ENCODE peak calls at places on chromosomes 3 and 15, in five cellular contexts. One of them, this sample, is unnamed.

GRCh38 chr15:80476036-80476435 is 71.9 kb downstream of the ARNT2 start:
- DNase-seq in non-pigmented ciliary epithelial cell: no peak
- DNase-seq in neural crest cell: no peak
- DNase-seq in HEK293T: no peak
- DNase-seq in ELF-1: no peak
- DNase-seq in this sample: peak

GRCh38 chr3:165451671-165452070 is 255.5 kb upstream of the SLITRK3 start:
- DNase-seq in non-pigmented ciliary epithelial cell: no peak
- DNase-seq in neural crest cell: no peak
- DNase-seq in HEK293T: no peak
- DNase-seq in ELF-1: no peak
- DNase-seq in this sample: no peak

GRCh38 chr15:68666812-68667450 is 88.1 kb downstream of the CORO2B start:
- DNase-seq in non-pigmented ciliary epithelial cell: no peak
- DNase-seq in neural crest cell: no peak
- DNase-seq in HEK293T: no peak
- DNase-seq in ELF-1: no peak
- DNase-seq in this sample: no peak

GRCh38 chr3:40574661-40575060 is 49.9 kb downstream of the ZNF621 start:
- DNase-seq in non-pigmented ciliary epithelial cell: no peak
- DNase-seq in neural crest cell: no peak
- DNase-seq in HEK293T: no peak
- DNase-seq in ELF-1: no peak
- DNase-seq in this sample: peak

GRCh38 chr3:179969525-179969924 is 67.2 kb downstream of the PEX5L start:
- DNase-seq in non-pigmented ciliary epithelial cell: no peak
- DNase-seq in neural crest cell: no peak
- DNase-seq in HEK293T: no peak
- DNase-seq in ELF-1: no peak
- DNase-seq in this sample: no peak

GRCh38 chr3:48125026-48125704 is 63.1 kb downstream of the CDC25A start:
- DNase-seq in non-pigmented ciliary epithelial cell: peak
- DNase-seq in neural crest cell: no peak
- DNase-seq in HEK293T: no peak
- DNase-seq in ELF-1: peak
- DNase-seq in this sample: no peak

GRCh38 chr3:141410408-141410807 is 42.1 kb downstream of the ZBTB38 start:
- DNase-seq in non-pigmented ciliary epithelial cell: no peak
- DNase-seq in neural crest cell: no peak
- DNase-seq in HEK293T: no peak
- DNase-seq in ELF-1: no peak
- DNase-seq in this sample: peak

GRCh38 chr3:123153124-123153523 is 48.6 kb upstream of the SEC22A start:
- DNase-seq in non-pigmented ciliary epithelial cell: no peak
- DNase-seq in neural crest cell: no peak
- DNase-seq in HEK293T: no peak
- DNase-seq in ELF-1: no peak
- DNase-seq in this sample: no peak

GRCh38 chr3:147943265-147943945 is 534.2 kb downstream of the ZIC1 start:
- DNase-seq in non-pigmented ciliary epithelial cell: peak
- DNase-seq in neural crest cell: no peak
- DNase-seq in HEK293T: no peak
- DNase-seq in ELF-1: no peak
- DNase-seq in this sample: peak

GRCh38 chr3:184133840-184134745 is 1.1 kb upstream of the EIF2B5 start:
- DNase-seq in non-pigmented ciliary epithelial cell: no peak
- DNase-seq in neural crest cell: peak
- DNase-seq in HEK293T: peak
- DNase-seq in ELF-1: peak
- DNase-seq in this sample: peak

GRCh38 chr3:34015204-34016142 is 217.0 kb downstream of the PDCD6IP start:
- DNase-seq in non-pigmented ciliary epithelial cell: no peak
- DNase-seq in neural crest cell: peak
- DNase-seq in HEK293T: peak
- DNase-seq in ELF-1: peak
- DNase-seq in this sample: peak

GRCh38 chr3:22474706-22475470 is 723.9 kb upstream of the ZNF385D start:
- DNase-seq in non-pigmented ciliary epithelial cell: peak
- DNase-seq in neural crest cell: no peak
- DNase-seq in HEK293T: no peak
- DNase-seq in ELF-1: no peak
- DNase-seq in this sample: peak

GRCh38 chr15:40358492-40359353 is 704 bp downstream of the DISP2 start:
- DNase-seq in non-pigmented ciliary epithelial cell: no peak
- DNase-seq in neural crest cell: peak
- DNase-seq in HEK293T: no peak
- DNase-seq in ELF-1: no peak
- DNase-seq in this sample: peak

GRCh38 chr3:4416427-4416826 is 50.6 kb downstream of the SUMF1 start:
- DNase-seq in non-pigmented ciliary epithelial cell: no peak
- DNase-seq in neural crest cell: no peak
- DNase-seq in HEK293T: no peak
- DNase-seq in ELF-1: no peak
- DNase-seq in this sample: no peak

GRCh38 chr15:31483053-31483923 is 156.7 kb downstream of the KLF13 start:
- DNase-seq in non-pigmented ciliary epithelial cell: no peak
- DNase-seq in neural crest cell: no peak
- DNase-seq in HEK293T: no peak
- DNase-seq in ELF-1: no peak
- DNase-seq in this sample: no peak

GRCh38 chr3:169146112-169146665 is 517.3 kb downstream of the MECOM start:
- DNase-seq in non-pigmented ciliary epithelial cell: peak
- DNase-seq in neural crest cell: peak
- DNase-seq in HEK293T: peak
- DNase-seq in ELF-1: peak
- DNase-seq in this sample: peak

GRCh38 chr3:10517616-10518015 is 12.2 kb upstream of the ATP2B2 start:
- DNase-seq in non-pigmented ciliary epithelial cell: no peak
- DNase-seq in neural crest cell: no peak
- DNase-seq in HEK293T: no peak
- DNase-seq in ELF-1: no peak
- DNase-seq in this sample: no peak

This sample was measured in RPMI7951.